ENCODE peak calls at places on chromosomes 16 and 17, in eight cellular contexts. X, C, L, T, E, Z, W and R are unnamed samples.
A peak's percentile ranks its signal among the peaks of the same experiment; 100 is the strongest.

GRCh38 chr17:29112780-29113295 is 67.4 kb downstream of the MYO18A start:
- DNase-seq in X (no peak), C (no peak), L (no peak), T (peak; percentile 47), E (no peak), Z (no peak), W (no peak), R (peak; percentile 85)

GRCh38 chr16:80691111-80691761 is 113.2 kb downstream of the CDYL2 start:
- DNase-seq in X (no peak), C (no peak), L (no peak), T (no peak), E (no peak), Z (no peak), W (no peak), R (no peak)

GRCh38 chr17:31211352-31212012 is 85.6 kb downstream of the OMG start:
- DNase-seq in X (no peak), C (peak; percentile 34), L (no peak), T (peak; percentile 34), E (no peak), Z (no peak), W (no peak), R (no peak)

GRCh38 chr16:67173323-67173722 is 3.0 kb downstream of the NOL3 start:
- DNase-seq in X (no peak), C (no peak), L (no peak), T (no peak), E (no peak), Z (no peak), W (peak; percentile 61), R (no peak)

GRCh38 chr17:43750154-43750553 is 8.4 kb downstream of the SOST start:
- DNase-seq in X (no peak), C (no peak), L (no peak), T (no peak), E (no peak), Z (no peak), W (no peak), R (no peak)

GRCh38 chr16:70689970-70690905 is 4.4 kb upstream of the MTSS2 start:
- DNase-seq in X (no peak), C (no peak), L (no peak), T (peak; percentile 38), E (no peak), Z (no peak), W (no peak), R (no peak)

GRCh38 chr17:54920819-54921218 is 20.2 kb downstream of the TOM1L1 start:
- DNase-seq in X (no peak), C (no peak), L (no peak), T (no peak), E (no peak), Z (no peak), W (no peak), R (no peak)

GRCh38 chr17:17784599-17785264 is 52.1 kb downstream of the SREBF1 start:
- DNase-seq in X (no peak), C (peak; percentile 52), L (peak; percentile 54), T (peak; percentile 45), E (peak; percentile 17), Z (peak; percentile 21), W (peak; percentile 82), R (no peak)

GRCh38 chr17:73309727-73310555 is 1.9 kb downstream of the CDC42EP4 start:
- DNase-seq in X (peak; percentile 88), C (peak; percentile 23), L (peak; percentile 39), T (peak; percentile 62), E (no peak), Z (no peak), W (peak; percentile 81), R (no peak)

GRCh38 chr17:60676758-60677307 is 818 bp upstream of the BCAS3 start:
- DNase-seq in X (no peak), C (no peak), L (peak; percentile 10), T (no peak), E (no peak), Z (no peak), W (peak; percentile 57), R (no peak)

GRCh38 chr17:80883831-80884735 is 107.6 kb upstream of the CHMP6 start:
- DNase-seq in X (no peak), C (no peak), L (no peak), T (no peak), E (no peak), Z (no peak), W (no peak), R (no peak)

GRCh38 chr16:85524630-85525463 is 88.3 kb upstream of the GSE1 start:
- DNase-seq in X (no peak), C (peak; percentile 61), L (no peak), T (peak; percentile 35), E (no peak), Z (peak; percentile 64), W (peak; percentile 74), R (peak; percentile 38)

GRCh38 chr17:64357191-64357981 is 33.3 kb downstream of the PECAM1 start:
- DNase-seq in X (no peak), C (peak; percentile 96), L (peak; percentile 50), T (peak; percentile 99), E (no peak), Z (no peak), W (peak; percentile 74), R (peak; percentile 99)
- H3K4me3 ChIP-seq in X (no peak overlapping the region), C (no peak overlapping the region), L (no peak overlapping the region), T (no peak overlapping the region), E (no peak overlapping the region), Z (no peak overlapping the region), W (no peak overlapping the region), R (no peak overlapping the region)

DNA sequence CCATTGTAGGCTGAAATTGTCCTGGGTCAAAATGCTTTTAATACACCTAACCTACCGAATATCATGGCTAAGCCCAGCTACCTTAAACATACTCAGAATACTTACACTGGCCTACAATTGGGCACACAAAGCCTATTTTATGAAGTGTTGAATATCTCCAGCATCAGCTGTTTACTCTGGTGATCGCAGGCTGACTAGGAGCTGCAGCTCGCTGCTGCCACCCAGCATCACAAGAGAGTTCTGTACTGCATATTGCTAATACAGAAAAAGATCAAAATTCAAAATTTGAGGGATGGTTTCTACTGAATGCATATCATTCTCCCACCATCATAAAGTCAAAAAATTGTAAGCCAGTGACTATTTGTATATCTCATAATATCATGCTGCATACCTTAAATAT is 55.3 kb downstream of the ULK2 start:
- DNase-seq in X (no peak), C (peak; percentile 56), L (peak; percentile 15), T (peak; percentile 58), E (no peak), Z (peak; percentile 2), W (peak; percentile 59), R (no peak)
- TF ChIP-seq CTCF in X (no peak), C (peak; percentile 69), L (peak; percentile 49), T (peak; percentile 52), E (no peak), Z (peak; percentile 56), W (peak; percentile 67), R (peak; percentile 51)

GRCh38 chr17:57050303-57050702 is 34.7 kb upstream of the AKAP1 start:
- DNase-seq in X (no peak), C (no peak), L (no peak), T (no peak), E (no peak), Z (no peak), W (peak; percentile 66), R (no peak)
- H3K4me3 ChIP-seq in X (no peak overlapping the region), C (no peak overlapping the region), L (no peak overlapping the region), T (no peak overlapping the region), E (no peak overlapping the region), Z (no peak overlapping the region), W (no peak overlapping the region), R (no peak overlapping the region)

DNA sequence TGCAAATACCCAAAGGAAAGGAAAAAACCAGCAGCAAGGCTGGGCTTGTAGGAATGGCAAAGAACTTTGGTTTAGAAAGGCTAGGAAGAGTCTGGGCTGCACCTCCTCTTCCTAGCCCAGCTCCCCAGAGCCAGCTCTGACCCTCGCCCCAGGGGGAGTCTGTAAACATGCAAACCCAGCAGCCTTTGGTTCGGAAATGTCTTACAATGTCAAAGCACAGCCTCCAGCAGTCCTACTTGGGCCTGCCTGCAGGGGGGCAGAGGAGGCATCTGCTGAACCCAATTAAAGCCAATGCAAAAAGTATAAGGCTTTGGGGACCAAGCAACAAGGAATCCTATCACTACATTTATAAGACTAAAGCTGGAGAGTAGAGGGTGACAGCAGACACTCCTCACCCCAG is 5.0 kb upstream of the FTSJ3 start:
- DNase-seq in X (no peak), C (no peak), L (peak; percentile 30), T (peak; percentile 29), E (no peak), Z (no peak), W (no peak), R (no peak)
- TF ChIP-seq CTCF in X (no peak), C (peak; percentile 23), L (no peak), T (no peak), E (peak; percentile 15), Z (no peak), W (peak; percentile 47), R (no peak)

GRCh38 chr17:3893720-3894116 is 865 bp upstream of the CAMKK1 start:
- DNase-seq in X (no peak), C (no peak), L (no peak), T (no peak), E (no peak), Z (no peak), W (no peak), R (no peak)
- H3K4me3 ChIP-seq in X (peak overlapping the region; percentile 70), C (no peak overlapping the region), L (peak overlapping the region; percentile 72), T (no peak overlapping the region), E (peak overlapping the region; percentile 79), Z (peak overlapping the region; percentile 52), W (peak overlapping the region; percentile 70), R (no peak overlapping the region)

GRCh38 chr17:6713130-6713917 is at the start of gene SLC13A5:
- DNase-seq in X (peak; percentile 62), C (peak; percentile 15), L (peak; percentile 91), T (peak; percentile 43), E (no peak), Z (no peak), W (peak; percentile 97), R (no peak)
- TF ChIP-seq CTCF in X (peak; percentile 24), C (peak; percentile 33), L (peak; percentile 45), T (peak; percentile 6), E (no peak), Z (peak; percentile 30), W (peak; percentile 83), R (peak; percentile 52)

GRCh38 chr17:74842146-74842598 is 17.5 kb downstream of the GRIN2C start:
- DNase-seq in X (no peak), C (no peak), L (peak; percentile 23), T (peak; percentile 31), E (no peak), Z (no peak), W (peak; percentile 63), R (no peak)
- H3K4me3 ChIP-seq in X (no peak overlapping the region), C (peak overlapping the region; percentile 22), L (peak overlapping the region; percentile 52), T (no peak overlapping the region), E (no peak overlapping the region), Z (peak overlapping the region; percentile 30), W (no peak overlapping the region), R (no peak overlapping the region)

DNA sequence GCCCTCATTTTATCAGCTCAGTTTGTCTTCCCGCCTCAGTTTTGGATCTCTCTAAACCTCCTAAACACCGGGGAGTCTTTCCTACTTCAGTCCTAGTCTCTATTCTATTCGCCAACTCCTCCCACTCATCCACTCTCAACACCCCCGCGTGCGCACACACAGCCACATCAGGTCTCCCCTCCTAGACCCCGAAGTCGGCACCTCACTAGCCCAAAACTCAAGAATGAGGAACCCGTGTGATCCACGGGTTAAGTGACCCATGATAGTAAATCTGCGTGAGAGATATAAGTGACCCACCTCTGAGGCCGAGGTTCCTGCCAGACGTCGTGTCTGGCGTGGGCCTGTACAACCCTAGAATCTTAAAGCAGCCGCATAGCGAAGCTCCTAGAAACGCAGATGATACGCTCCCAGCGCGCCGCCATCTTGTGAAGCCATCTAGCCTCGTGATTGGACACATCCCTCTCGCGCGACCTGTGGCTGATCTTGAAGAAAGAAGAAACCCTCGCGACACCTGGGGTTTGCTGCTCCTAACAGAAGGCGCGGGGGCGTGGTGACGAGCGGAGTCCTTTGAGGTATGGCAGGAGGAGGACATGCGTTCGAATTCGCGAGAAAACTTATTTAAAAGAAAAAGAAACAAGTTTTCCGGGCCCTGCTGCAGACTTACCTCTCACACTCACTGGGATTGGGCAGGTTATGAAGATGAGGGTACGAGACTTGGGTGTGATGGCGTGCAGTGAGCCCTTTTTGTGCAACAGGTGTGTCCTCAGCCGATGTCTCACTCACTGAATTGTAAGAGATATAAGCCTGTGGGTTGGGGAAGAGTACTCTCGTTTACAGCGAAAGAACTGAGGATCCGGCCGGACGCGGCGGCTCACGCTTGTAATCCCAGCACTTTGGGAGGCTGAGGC is at the start of gene METTL16:
- DNase-seq in X (peak; percentile 100), C (peak; percentile 100), L (peak; percentile 100), T (peak; percentile 99), E (peak; percentile 98), Z (peak; percentile 98), W (peak; percentile 100), R (peak; percentile 99)
- TF ChIP-seq CTCF in X (no peak), C (no peak), L (no peak), T (no peak), E (no peak), Z (no peak), W (no peak), R (no peak)